ENCODE peak calls at places on chromosomes 11 and 22, in four cellular contexts. I, V, W and X are unnamed samples.
A peak's percentile ranks its signal among the peaks of the same experiment; 100 is the strongest.

GRCh38 chr11:2652857-2653643 is 46.7 kb downstream of the KCNQ1OT1 start:
- DNase-seq in I (no peak), V (no peak), W (no peak), X (no peak)

GRCh38 chr22:37752189-37753061 is 55.3 kb upstream of the GCAT start:
- DNase-seq in I (no peak), V (peak; percentile 73), W (peak; percentile 94), X (no peak)

GRCh38 chr11:102390667-102391449 is 43.8 kb downstream of the BIRC2 start:
- DNase-seq in I (peak; percentile 77), V (peak; percentile 70), W (peak; percentile 75), X (peak; percentile 66)

GRCh38 chr22:20788627-20789344 is 14.9 kb downstream of the SERPIND1 start:
- DNase-seq in I (no peak), V (no peak), W (no peak), X (no peak)

GRCh38 chr11:70088735-70089250 is 10.7 kb downstream of the ANO1 start:
- DNase-seq in I (no peak), V (no peak), W (no peak), X (no peak)

GRCh38 chr11:87889126-87889525 is 286.1 kb downstream of the RAB38 start:
- DNase-seq in I (no peak), V (no peak), W (no peak), X (no peak)

GRCh38 chr22:40487663-40488249 is 117.4 kb downstream of the SGSM3 start:
- DNase-seq in I (no peak), V (peak; percentile 17), W (peak; percentile 50), X (peak; percentile 17)

GRCh38 chr11:119404872-119405271 is 18.1 kb downstream of the THY1 start:
- DNase-seq in I (no peak), V (no peak), W (no peak), X (no peak)

GRCh38 chr11:70024036-70024772 is 53.9 kb upstream of the ANO1 start:
- DNase-seq in I (no peak), V (no peak), W (no peak), X (no peak)

GRCh38 chr11:102047305-102047924 is at the start of gene CFAP300:
- DNase-seq in I (peak; percentile 81), V (no peak), W (peak; percentile 85), X (no peak)

GRCh38 chr22:36756746-36757607 is 18.9 kb downstream of the IFT27 start:
- DNase-seq in I (no peak), V (no peak), W (no peak), X (no peak)

GRCh38 chr11:68267881-68268240 is 3.9 kb downstream of the C11orf24 start:
- DNase-seq in I (no peak), V (no peak), W (no peak), X (no peak)

GRCh38 chr11:68271023-68271780 is 571 bp downstream of the C11orf24 start:
- DNase-seq in I (peak; percentile 55), V (peak; percentile 82), W (peak; percentile 80), X (peak; percentile 70)

GRCh38 chr11:68271781-68272608 is at the start of gene C11orf24:
- DNase-seq in I (peak; percentile 93), V (peak; percentile 84), W (peak; percentile 96), X (peak; percentile 99)

GRCh38 chr11:68269414-68270081 is 2.2 kb downstream of the C11orf24 start:
- DNase-seq in I (no peak), V (peak; percentile 57), W (no peak), X (no peak)

GRCh38 chr11:68270334-68271022 is 1.3 kb downstream of the C11orf24 start:
- DNase-seq in I (no peak), V (peak; percentile 64), W (no peak), X (no peak)
- TF ChIP-seq NR3C1 in I (no peak), V (no peak), W (no peak), X (no peak)

GRCh38 chr22:47553436-47553835 is 791.0 kb downstream of the TBC1D22A start:
- DNase-seq in I (no peak), V (no peak), W (no peak), X (no peak)

GRCh38 chr22:47552541-47553205 is 790.2 kb downstream of the TBC1D22A start:
- DNase-seq in I (no peak), V (no peak), W (no peak), X (no peak)

GRCh38 chr22:47558828-47559700 is 796.6 kb downstream of the TBC1D22A start:
- DNase-seq in I (no peak), V (no peak), W (no peak), X (no peak)

GRCh38 chr22:47552024-47552423 is 789.6 kb downstream of the TBC1D22A start:
- DNase-seq in I (no peak), V (no peak), W (no peak), X (no peak)

DNA sequence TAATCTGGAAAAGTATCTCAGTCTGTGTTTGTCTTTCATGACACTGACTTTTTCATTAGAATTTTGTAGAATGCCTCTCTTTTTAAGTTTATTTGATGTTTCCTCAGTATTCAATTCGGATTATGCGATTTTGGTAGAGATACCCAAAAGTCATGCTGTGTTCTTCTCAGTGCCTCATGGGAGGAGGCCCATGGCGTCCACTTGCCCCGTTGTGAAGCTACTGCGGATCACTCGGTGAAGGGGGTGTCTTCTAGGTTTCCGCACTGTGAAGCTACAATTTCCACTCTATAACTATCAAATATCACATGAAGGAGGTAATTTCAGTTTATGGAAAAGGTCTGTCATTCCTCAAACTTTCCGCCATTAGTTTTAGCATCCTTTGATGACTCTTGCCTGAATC is 794.0 kb downstream of the TBC1D22A start:
- DNase-seq in I (no peak), V (no peak), W (no peak), X (no peak)
- TF ChIP-seq NR3C1 in I (no peak), V (no peak), W (no peak), X (no peak)

DNA sequence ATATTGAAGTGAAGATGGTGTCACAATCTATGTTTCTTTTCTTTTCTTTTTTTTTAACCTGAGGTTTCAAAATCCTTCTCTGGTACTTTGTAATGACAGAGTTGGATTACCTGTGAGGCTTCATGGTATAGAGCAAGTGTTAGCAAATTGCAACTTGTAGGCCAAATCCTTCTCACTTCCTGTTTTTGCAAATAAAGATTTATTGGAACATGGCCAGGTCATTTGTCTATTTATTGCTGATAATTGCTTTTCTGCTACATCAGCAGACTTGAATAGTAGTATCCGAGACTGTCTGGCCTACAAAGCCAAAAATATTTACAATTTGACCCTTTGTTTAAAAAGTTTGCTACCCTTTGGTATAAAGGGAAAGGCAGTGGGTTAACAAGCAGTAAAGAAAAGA is 1059.4 kb upstream of the CCDC90B start:
- DNase-seq in I (no peak), V (no peak), W (no peak), X (no peak)
- TF ChIP-seq NR3C1 in I (no peak), V (no peak), W (no peak), X (no peak)

GRCh38 chr11:113730887-113731726 is 25.0 kb upstream of the TMPRSS5 start:
- DNase-seq in I (peak; percentile 43), V (peak; percentile 47), W (peak; percentile 49), X (peak; percentile 44)
- TF ChIP-seq NR3C1 in I (no peak), V (no peak), W (no peak), X (no peak)

DNA sequence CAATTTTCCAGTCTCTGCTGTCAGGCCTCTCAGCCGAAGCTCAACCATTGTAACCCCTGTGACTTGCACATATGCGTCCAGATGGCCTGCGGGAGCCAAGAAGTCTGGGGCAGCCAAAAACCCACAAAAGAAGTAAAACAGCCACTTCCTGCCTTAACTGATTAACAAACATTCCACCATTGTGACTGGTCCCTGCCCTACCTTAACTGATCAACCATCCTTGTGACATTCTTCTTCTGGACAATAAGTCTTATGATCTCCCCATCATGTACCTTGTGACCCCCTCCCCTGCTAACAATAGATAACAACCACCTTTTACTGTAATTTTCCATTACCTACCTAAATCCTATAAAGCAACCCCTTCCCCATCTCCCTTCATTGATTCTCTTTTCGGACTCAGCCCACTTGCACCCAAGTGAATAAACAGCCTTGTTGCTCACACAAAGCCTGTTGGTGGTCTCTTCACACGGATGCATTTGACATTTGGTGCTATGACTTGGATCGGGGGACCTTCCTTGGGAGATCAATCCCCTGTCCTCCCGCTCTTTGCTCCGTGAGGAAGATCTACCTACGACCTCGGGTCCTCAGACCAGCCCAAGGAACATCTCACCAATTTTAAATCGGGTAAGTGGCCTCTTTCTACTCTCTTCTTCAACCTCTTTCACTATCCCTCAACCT is 1.3 kb upstream of the NDUFC2 start:
- DNase-seq in I (no peak), V (peak; percentile 64), W (no peak), X (no peak)
- TF ChIP-seq NR3C1 in I (no peak), V (no peak), W (no peak), X (no peak)

DNA sequence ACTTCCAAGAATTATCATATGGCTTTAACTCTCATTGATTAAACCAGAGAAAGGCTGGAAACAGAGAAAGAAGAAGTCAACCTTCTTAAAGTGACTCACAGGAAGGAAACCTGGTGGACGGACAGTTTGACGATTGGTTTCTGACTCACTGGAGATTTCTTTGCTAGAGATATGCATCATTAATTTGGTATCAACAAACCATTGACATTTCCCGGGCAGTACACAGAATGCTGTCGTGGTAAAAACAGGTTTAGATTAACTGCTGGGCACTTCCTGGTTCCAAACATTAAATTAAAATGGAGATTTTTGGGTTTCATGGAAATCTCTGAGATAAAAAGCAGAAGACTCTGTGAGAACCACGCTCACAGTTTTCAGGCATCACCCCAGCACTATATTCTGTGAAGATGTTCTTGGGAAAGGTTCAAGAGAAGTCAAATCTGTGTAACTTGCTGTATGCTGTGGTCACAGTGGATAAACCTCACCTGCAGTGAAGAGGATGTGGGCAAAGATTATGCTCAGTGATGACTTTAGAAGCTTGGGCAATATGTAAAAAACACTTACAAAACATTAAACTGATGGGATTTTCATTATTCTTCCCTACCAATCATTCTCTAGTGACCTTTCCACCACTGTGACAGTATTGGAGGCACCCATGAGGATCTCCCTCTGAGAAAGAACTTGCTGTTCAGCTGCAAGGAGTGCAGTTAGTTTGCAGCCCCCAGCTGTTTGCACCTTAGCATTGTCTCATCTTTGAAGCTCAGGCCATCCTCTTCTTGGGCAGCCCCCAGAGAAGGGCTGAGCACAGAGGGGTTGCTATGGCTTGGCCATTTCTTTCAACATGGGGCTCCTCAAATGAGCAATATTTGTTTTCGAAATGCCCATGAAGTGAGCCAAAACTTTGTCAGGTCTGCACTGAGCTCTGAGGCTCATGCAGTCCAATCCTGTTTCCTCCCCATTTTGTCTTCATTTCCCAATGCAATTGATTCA is 61.0 kb upstream of the CD44 start:
- DNase-seq in I (no peak), V (no peak), W (peak; percentile 60), X (no peak)
- TF ChIP-seq NR3C1 in I (no peak), V (no peak), W (no peak), X (no peak)

GRCh38 chr11:65915821-65916251 is 3.0 kb downstream of the C11orf68 start:
- DNase-seq in I (no peak), V (peak; percentile 74), W (peak; percentile 94), X (no peak)
- TF ChIP-seq NR3C1 in I (no peak), V (no peak), W (no peak), X (no peak)

GRCh38 chr11:383431-383830 is 10.6 kb upstream of the PKP3 start:
- DNase-seq in I (no peak), V (no peak), W (no peak), X (no peak)

GRCh38 chr11:387193-387793 is 6.7 kb upstream of the PKP3 start:
- DNase-seq in I (no peak), V (no peak), W (no peak), X (no peak)

GRCh38 chr11:385594-386351 is 8.2 kb upstream of the PKP3 start:
- DNase-seq in I (no peak), V (no peak), W (no peak), X (no peak)

GRCh38 chr11:384511-384910 is 9.5 kb upstream of the PKP3 start:
- DNase-seq in I (no peak), V (no peak), W (no peak), X (no peak)

DNA sequence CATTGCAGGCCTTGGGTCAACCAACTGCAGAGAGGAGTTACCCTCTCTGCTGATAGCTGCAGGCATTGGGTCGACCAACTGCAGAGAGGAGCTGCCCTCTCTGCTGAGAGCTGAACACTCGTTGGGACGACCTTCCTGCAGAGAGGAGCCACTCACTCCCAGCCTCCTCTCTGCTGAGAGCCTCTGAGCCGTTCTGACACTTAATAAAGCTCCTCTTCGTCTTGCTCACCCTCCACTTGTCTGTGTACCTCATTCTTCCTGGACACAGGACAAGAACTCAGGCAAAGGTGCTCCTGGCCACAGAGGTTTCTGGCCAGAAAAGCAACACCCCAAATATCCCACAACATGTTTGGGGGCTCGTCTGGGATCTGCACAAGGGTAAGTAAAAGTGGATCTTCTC is 7.5 kb upstream of the PKP3 start:
- DNase-seq in I (no peak), V (no peak), W (no peak), X (no peak)
- TF ChIP-seq NR3C1 in I (no peak), V (no peak), W (no peak), X (no peak)